ENCODE peak calls at places on chromosomes 6 and 20, in six cellular contexts. V is renal cortical epithelial cell, M is activated T-cell treated with anti-CD3 and anti-CD28 coated beads for 1 hour, I is body of pancreas, L is GM04504, R is Calu3. W is an unnamed sample.

GRCh38 chr6:133101790-133102189 is 139.4 kb upstream of the EYA4 start:
- DNase-seq in V (no peak), M (no peak), I (no peak), L (no peak), R (no peak), W (no peak)

GRCh38 chr6:35980991-35981645 is 43.3 kb downstream of the SLC26A8 start:
- DNase-seq in V (peak), M (no peak), I (no peak), L (no peak), R (no peak), W (no peak)

GRCh38 chr6:18263561-18264337 is 581 bp downstream of the DEK start:
- DNase-seq in V (no peak), M (no peak), I (peak), L (peak), R (peak), W (no peak)

GRCh38 chr20:8757146-8757545 is 311.7 kb upstream of the PLCB4 start:
- DNase-seq in V (peak), M (no peak), I (no peak), L (peak), R (no peak), W (peak)

GRCh38 chr6:110523461-110524021 is 47.1 kb upstream of the SLC22A16 start:
- DNase-seq in V (peak), M (no peak), I (no peak), L (no peak), R (no peak), W (no peak)

GRCh38 chr6:62891065-62891647 is 320.1 kb upstream of the FKBP1C start:
- DNase-seq in V (peak), M (no peak), I (no peak), L (no peak), R (peak), W (no peak)

GRCh38 chr6:152094992-152095592 is 287.6 kb downstream of the ESR1 start:
- DNase-seq in V (peak), M (no peak), I (peak), L (peak), R (peak), W (peak)

GRCh38 chr6:90544085-90544484 is 42.8 kb downstream of the MAP3K7 start:
- DNase-seq in V (no peak), M (no peak), I (no peak), L (no peak), R (no peak), W (no peak)

GRCh38 chr6:48564036-48564820 is 453.2 kb upstream of the PTCHD4 start:
- DNase-seq in V (peak), M (no peak), I (no peak), L (no peak), R (no peak), W (no peak)

GRCh38 chr6:31940256-31940664 is 5.6 kb upstream of the CFB start:
- DNase-seq in V (peak), M (no peak), I (no peak), L (no peak), R (peak), W (no peak)

GRCh38 chr6:13485923-13486557 is 1.4 kb downstream of the GFOD1 start:
- DNase-seq in V (no peak), M (peak), I (peak), L (no peak), R (peak), W (no peak)

GRCh38 chr6:138287144-138287955 is 69.1 kb upstream of the PBOV1 start:
- DNase-seq in V (peak), M (peak), I (peak), L (no peak), R (peak), W (no peak)

GRCh38 chr6:129776542-129776941 is 66.6 kb upstream of the ARHGAP18 start:
- DNase-seq in V (no peak), M (no peak), I (no peak), L (no peak), R (no peak), W (no peak)